ENCODE peak calls at places on chromosomes 6 and 20, in four cellular contexts. M, F, Z and J are unnamed samples.

GRCh38 chr6:169991913-169992312 is 240.5 kb downstream of the ERMARD start:
- DNase-seq in M (no peak), F (no peak), Z (no peak), J (no peak)

GRCh38 chr6:17233531-17233930 is 47.6 kb upstream of the RBM24 start:
- DNase-seq in M (no peak), F (no peak), Z (peak), J (peak)

GRCh38 chr6:17542243-17542642 is 57.9 kb upstream of the FAM8A1 start:
- DNase-seq in M (no peak), F (no peak), Z (no peak), J (no peak)

GRCh38 chr6:138382498-138383265 is 5.0 kb downstream of the SMIM28 start:
- DNase-seq in M (no peak), F (no peak), Z (no peak), J (peak)

GRCh38 chr6:37822851-37823682 is 3.5 kb downstream of the ZFAND3 start:
- DNase-seq in M (no peak), F (peak), Z (peak), J (no peak)

GRCh38 chr20:53194310-53194709 is 222.2 kb downstream of the TSHZ2 start:
- DNase-seq in M (no peak), F (no peak), Z (no peak), J (no peak)

GRCh38 chr20:687468-688203 is 12.0 kb upstream of the SCRT2 start:
- DNase-seq in M (no peak), F (no peak), Z (no peak), J (no peak)

GRCh38 chr20:59933849-59934585 is 580 bp upstream of the SYCP2 start:
- DNase-seq in M (no peak), F (no peak), Z (peak), J (peak)

GRCh38 chr20:58891076-58891685 is 38.7 kb downstream of the GNAS start:
- DNase-seq in M (no peak), F (peak), Z (peak), J (peak)

GRCh38 chr6:125302840-125303511 is 1.2 kb upstream of the HDDC2 start:
- DNase-seq in M (no peak), F (no peak), Z (no peak), J (peak)

GRCh38 chr6:161489626-161490306 is 215.9 kb upstream of the AGPAT4 start:
- DNase-seq in M (no peak), F (no peak), Z (no peak), J (peak)

GRCh38 chr6:168171673-168172352 is 92.8 kb upstream of the FRMD1 start:
- DNase-seq in M (no peak), F (no peak), Z (no peak), J (no peak)

GRCh38 chr20:5511930-5512329 is 195.2 kb upstream of the PROKR2 start:
- DNase-seq in M (no peak), F (no peak), Z (no peak), J (peak)